ENCODE peak calls at places on chromosome 17, in nine cellular contexts. S, B, N, E, T, Q, M, Y and V are unnamed samples.

GRCh38 chr17:57553525-57553924 is 191.6 kb downstream of the CCDC182 start:
- DNase-seq in N (no peak), T (no peak), E (peak), M (no peak), S (no peak), Q (no peak), B (peak), Y (no peak), V (no peak)

GRCh38 chr17:58382885-58383248 is 30.9 kb upstream of the SUPT4H1 start:
- DNase-seq in N (no peak), B (no peak), Q (no peak), E (no peak), S (no peak), Y (no peak), M (no peak), T (no peak), V (no peak)

GRCh38 chr17:80364091-80364691 is 50.8 kb upstream of the ENDOV start:
- DNase-seq in B (no peak), E (peak), Y (peak), T (peak), S (no peak), N (no peak), Q (peak), M (no peak), V (no peak)

GRCh38 chr17:28326114-28326513 is 7.1 kb downstream of the TMEM97 start:
- DNase-seq in E (no peak), Y (no peak), T (no peak), Q (no peak), M (no peak), N (peak), B (no peak), S (no peak), V (no peak)

GRCh38 chr17:50183439-50184001 is 17.7 kb downstream of the SGCA start:
- DNase-seq in S (no peak), B (peak), E (peak), Y (no peak), Q (no peak), T (no peak), M (peak), N (no peak), V (no peak)

GRCh38 chr17:79843475-79843916 is 4.3 kb upstream of the CBX4 start:
- DNase-seq in Q (no peak), B (no peak), M (no peak), T (no peak), E (no peak), N (no peak), Y (no peak), S (no peak), V (no peak)

GRCh38 chr17:67440311-67441051 is 63.4 kb downstream of the PITPNC1 start:
- DNase-seq in B (no peak), E (peak), M (no peak), N (no peak), T (no peak), Y (no peak), S (peak), Q (no peak), V (no peak)

GRCh38 chr17:63116967-63117366 is 150.9 kb downstream of the TANC2 start:
- DNase-seq in S (no peak), N (no peak), Q (no peak), M (no peak), B (peak), Y (peak), E (peak), T (peak), V (no peak)

GRCh38 chr17:48127371-48128051 is 19.9 kb downstream of the SNX11 start:
- DNase-seq in B (no peak), S (no peak), N (no peak), M (no peak), E (peak), Y (no peak), T (no peak), Q (peak), V (no peak)

GRCh38 chr17:79671387-79671752 is 59.4 kb upstream of the ENPP7 start:
- DNase-seq in M (no peak), Q (no peak), S (no peak), B (no peak), E (no peak), N (no peak), Y (no peak), T (no peak), V (no peak)

GRCh38 chr17:79473111-79473835 is 137.6 kb downstream of the RBFOX3 start:
- DNase-seq in T (no peak), M (no peak), N (no peak), S (no peak), E (no peak), Y (no peak), B (no peak), Q (peak), V (no peak)

GRCh38 chr17:48646183-48647102 is 20.3 kb upstream of the HOXB9 start:
- DNase-seq in M (no peak), N (no peak), S (peak), E (no peak), Y (peak), T (peak), Q (peak), B (no peak), V (peak)

GRCh38 chr17:17605083-17605746 is 13.7 kb upstream of the PEMT start:
- DNase-seq in T (no peak), Y (no peak), Q (no peak), M (no peak), E (no peak), N (no peak), B (no peak), S (no peak), V (no peak)

GRCh38 chr17:73358668-73359067 is 46.9 kb upstream of the CDC42EP4 start:
- DNase-seq in T (no peak), E (no peak), B (no peak), N (no peak), S (no peak), Y (no peak), Q (no peak), M (no peak), V (no peak)

GRCh38 chr17:49575524-49576120 is at the start of gene NXPH3:
- DNase-seq in B (peak), E (peak), M (peak), Y (peak), T (peak), S (peak), N (peak), Q (peak), V (peak)

GRCh38 chr17:43558805-43559160 is 12.6 kb upstream of the ETV4 start:
- DNase-seq in N (no peak), B (no peak), S (no peak), Y (no peak), T (no peak), E (no peak), Q (no peak), M (no peak), V (no peak)

GRCh38 chr17:43552229-43552837 is 6.2 kb upstream of the ETV4 start:
- DNase-seq in S (no peak), M (no peak), B (no peak), N (no peak), E (no peak), Q (no peak), Y (no peak), T (no peak), V (no peak)

GRCh38 chr17:43556292-43556691 is 10.2 kb upstream of the ETV4 start:
- DNase-seq in T (no peak), N (no peak), E (peak), Q (peak), S (no peak), Y (no peak), B (peak), M (no peak), V (no peak)

GRCh38 chr17:43553501-43554018 is 7.4 kb upstream of the ETV4 start:
- DNase-seq in Y (peak), N (no peak), S (no peak), B (no peak), Q (no peak), E (no peak), M (no peak), T (peak), V (no peak)

DNA sequence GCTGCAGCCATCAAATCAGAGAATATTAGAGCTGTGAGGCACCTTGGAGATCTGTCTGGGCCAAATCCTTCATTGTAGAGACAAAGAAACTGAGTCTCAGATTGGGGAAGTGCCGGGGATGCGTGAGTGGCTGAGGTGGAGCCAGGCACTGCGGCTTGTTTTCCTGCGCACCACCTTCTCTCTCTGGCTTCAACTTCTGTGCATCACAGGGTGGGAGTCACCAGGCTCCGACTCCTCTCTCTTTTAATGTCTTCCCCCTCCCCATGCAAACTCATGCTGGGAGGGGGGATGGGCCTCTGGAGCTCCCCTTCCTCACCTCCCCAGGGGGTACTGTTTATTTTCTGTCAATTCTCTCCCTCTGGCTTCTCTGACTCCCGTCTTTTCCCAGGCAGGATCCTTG is 8.7 kb upstream of the ETV4 start:
- DNase-seq in S (no peak), Y (no peak), M (no peak), B (no peak), N (no peak), E (no peak), Q (no peak), T (no peak), V (no peak)
- H3K4me3 ChIP-seq in S (no peak), Y (no peak), M (no peak), B (no peak), N (no peak), E (no peak), Q (no peak), T (no peak), V (no peak)

DNA sequence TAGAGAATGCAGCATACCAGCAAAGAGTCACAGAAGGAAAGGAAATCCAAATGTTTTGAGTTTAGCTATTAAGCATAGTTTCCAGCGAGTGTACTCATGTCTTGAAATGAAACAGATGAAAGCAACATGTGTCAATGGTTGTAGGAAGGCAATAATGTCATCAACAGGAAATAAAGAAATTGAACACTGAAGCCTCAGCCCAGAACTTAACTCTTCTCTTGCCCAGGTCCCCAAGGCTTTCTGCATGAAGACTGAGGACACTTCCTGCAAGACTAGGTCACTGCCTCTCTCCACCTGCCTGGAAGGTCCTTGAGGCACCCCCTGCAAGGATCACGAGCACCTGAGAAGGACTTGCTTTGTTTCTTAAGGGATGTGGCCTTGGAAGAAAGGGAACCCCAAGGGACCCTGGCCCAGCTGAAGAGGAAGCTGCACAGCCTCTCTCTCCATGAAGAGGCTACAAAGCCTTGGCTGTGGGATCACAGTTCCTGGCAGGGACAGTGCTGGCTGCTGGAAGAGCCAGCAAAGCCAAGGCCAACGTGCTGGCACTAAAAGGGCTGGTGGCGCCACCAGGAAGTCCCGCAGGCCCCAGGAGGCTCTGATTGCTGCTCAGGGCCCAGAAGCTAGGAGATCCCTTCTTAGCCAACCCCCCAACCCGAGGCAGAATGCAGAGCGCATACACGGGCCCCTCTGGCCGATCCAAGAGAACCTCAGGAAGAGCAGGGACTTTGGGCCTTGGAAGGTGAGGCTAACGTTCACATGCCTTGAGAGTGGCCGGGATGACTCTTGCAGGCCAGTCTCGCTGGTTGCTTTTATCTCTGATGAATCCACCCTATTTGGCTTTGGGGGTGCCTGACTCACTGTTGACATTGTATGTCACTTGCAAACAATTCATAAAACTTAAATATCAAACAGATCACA is 23.4 kb upstream of the AXIN2 start:
- DNase-seq in E (no peak), B (no peak), N (no peak), Y (no peak), Q (no peak), T (no peak), M (peak), S (peak), V (no peak)
- H3K27ac ChIP-seq in E (no peak), B (no peak), N (no peak), Y (no peak), Q (peak), T (no peak), M (no peak), S (no peak), V (no peak)

DNA sequence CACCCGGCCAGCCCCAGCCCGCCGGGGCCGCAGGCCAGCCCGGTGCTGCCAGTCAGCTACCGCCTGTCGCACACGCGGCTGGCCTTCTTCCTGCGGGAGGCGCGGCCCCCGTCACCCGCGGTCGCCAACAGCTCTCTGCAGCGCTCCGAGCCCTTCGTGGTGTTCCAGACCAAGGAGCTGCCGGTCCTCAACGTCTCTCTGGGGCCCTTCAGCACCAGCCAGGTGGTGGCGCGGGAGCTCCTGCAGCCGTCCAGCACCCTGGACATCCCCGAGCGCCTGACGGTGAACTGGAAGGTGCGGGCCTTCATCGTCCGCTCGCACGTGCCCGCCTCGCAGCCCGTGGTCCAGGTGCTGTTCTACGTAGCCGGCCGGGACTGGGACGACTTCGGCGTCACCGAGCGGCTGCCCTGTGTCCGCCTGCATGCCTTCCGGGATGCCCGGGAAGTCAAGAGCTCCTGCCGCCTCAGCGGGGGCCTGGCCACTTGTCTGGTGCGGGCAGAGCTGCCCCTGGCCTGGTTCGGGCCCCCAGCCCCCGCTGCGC is 46.8 kb downstream of the TMEM132E start:
- DNase-seq in B (no peak), S (no peak), T (no peak), M (no peak), Y (no peak), Q (no peak), E (peak), N (no peak), V (no peak)
- H3K4me3 ChIP-seq in B (no peak), S (no peak), T (no peak), M (no peak), Y (no peak), Q (no peak), E (no peak), N (no peak), V (no peak)

GRCh38 chr17:3912827-3913226 is 3.4 kb downstream of the P2RX1 start:
- DNase-seq in Y (no peak), T (no peak), Q (no peak), B (no peak), M (no peak), N (no peak), S (no peak), E (no peak), V (no peak)

GRCh38 chr17:3907483-3908216 is 8.6 kb downstream of the P2RX1 start:
- DNase-seq in N (no peak), B (no peak), Q (no peak), S (no peak), E (no peak), M (no peak), Y (no peak), T (peak), V (no peak)

GRCh38 chr17:3909257-3909656 is 7.0 kb downstream of the P2RX1 start:
- DNase-seq in Q (no peak), B (no peak), S (no peak), M (no peak), N (no peak), E (no peak), Y (no peak), T (no peak), V (no peak)

GRCh38 chr17:3911271-3912053 is 4.8 kb downstream of the P2RX1 start:
- DNase-seq in S (peak), T (no peak), N (no peak), Y (no peak), B (no peak), M (peak), Q (no peak), E (peak), V (peak)

GRCh38 chr17:3910420-3911270 is 5.6 kb downstream of the P2RX1 start:
- DNase-seq in Y (no peak), B (no peak), S (no peak), Q (no peak), E (no peak), N (no peak), T (no peak), M (no peak), V (no peak)
- H3K27ac ChIP-seq in Y (no peak), B (no peak), S (peak), Q (no peak), E (no peak), N (no peak), T (no peak), M (no peak), V (no peak)

GRCh38 chr17:29623283-29623647 is 553 bp upstream of the CORO6 start:
- DNase-seq in T (no peak), B (no peak), M (no peak), Q (no peak), Y (no peak), E (no peak), S (no peak), N (no peak), V (no peak)

GRCh38 chr17:29620779-29621500 is 1.8 kb downstream of the CORO6 start:
- DNase-seq in Q (no peak), N (no peak), Y (no peak), B (no peak), S (no peak), E (no peak), M (peak), T (no peak), V (no peak)

GRCh38 chr17:29620271-29620670 is 2.4 kb downstream of the CORO6 start:
- DNase-seq in S (no peak), Q (peak), N (no peak), Y (no peak), E (no peak), M (peak), B (peak), T (no peak), V (no peak)

GRCh38 chr17:29622337-29623282 is at the start of gene CORO6:
- DNase-seq in B (peak), E (peak), M (peak), Q (peak), N (no peak), Y (peak), T (peak), S (peak), V (peak)

GRCh38 chr17:29621751-29622194 is 939 bp downstream of the CORO6 start:
- DNase-seq in S (no peak), M (peak), N (no peak), Q (no peak), B (no peak), E (peak), Y (peak), T (no peak), V (no peak)
- H3K4me3 ChIP-seq in S (no peak), M (peak), N (peak), Q (peak), B (peak), E (peak), Y (peak), T (peak), V (no peak)

GRCh38 chr17:40775945-40776344 is 3.9 kb upstream of the KRT26 start:
- DNase-seq in T (no peak), S (no peak), E (no peak), B (no peak), Y (no peak), M (no peak), Q (no peak), N (no peak), V (no peak)

GRCh38 chr17:40777459-40777858 is 4.9 kb downstream of the KRT27 start:
- DNase-seq in S (no peak), B (no peak), T (no peak), Q (no peak), Y (no peak), E (no peak), N (no peak), M (no peak), V (no peak)

GRCh38 chr17:40777971-40778370 is 4.4 kb downstream of the KRT27 start:
- DNase-seq in B (no peak), Y (no peak), S (no peak), N (no peak), Q (no peak), M (no peak), E (no peak), T (no peak), V (no peak)

GRCh38 chr17:40772101-40772500 is at the start of gene KRT26:
- DNase-seq in Y (no peak), N (no peak), E (no peak), Q (no peak), T (no peak), S (no peak), M (no peak), B (no peak), V (no peak)
- H3K27ac ChIP-seq in Y (no peak), N (no peak), E (no peak), Q (no peak), T (no peak), S (no peak), M (no peak), B (no peak), V (no peak)